ENCODE peak calls at places on chromosomes 2 and 18, in ten cellular contexts. P is endothelial cell, Y is AG08395, C is iPS DF 6.9, U is ELF-1, Q is KG1, D is Kasumi-1, R is nephron progenitor cell, J is Caki2, V is T-helper 1 cell. T is an unnamed sample.

GRCh38 chr2:228987441-228988155 is 283.5 kb downstream of the PID1 start:
- DNase-seq in P (no peak), Y (no peak), C (no peak), U (no peak), Q (no peak), D (no peak), R (no peak), J (no peak), V (no peak), T (no peak)

GRCh38 chr2:181673178-181673577 is 7.1 kb downstream of the NEUROD1 start:
- DNase-seq in P (no peak), Y (no peak), C (no peak), U (no peak), Q (no peak), D (no peak), R (no peak), J (peak), V (no peak), T (no peak)

GRCh38 chr18:12011962-12012549 is 30.7 kb downstream of the IMPA2 start:
- DNase-seq in P (no peak), Y (no peak), C (no peak), U (no peak), Q (no peak), D (no peak), R (no peak), J (peak), V (no peak), T (no peak)

GRCh38 chr2:60070166-60070565 is 483.3 kb downstream of the BCL11A start:
- DNase-seq in P (no peak), Y (no peak), C (no peak), U (no peak), Q (no peak), D (no peak), R (no peak), J (no peak), V (no peak), T (no peak)

GRCh38 chr18:51236225-51236624 is 38.7 kb upstream of the MEX3C start:
- DNase-seq in P (no peak), Y (peak), C (no peak), U (peak), Q (no peak), D (no peak), R (no peak), J (peak), V (no peak), T (peak)

GRCh38 chr2:225429718-225430117 is 30.2 kb downstream of the NYAP2 start:
- DNase-seq in P (no peak), Y (no peak), C (no peak), U (no peak), Q (no peak), D (no peak), R (peak), J (peak), V (no peak), T (no peak)

GRCh38 chr2:234191819-234192407 is 141.4 kb downstream of the SPP2 start:
- DNase-seq in P (no peak), Y (no peak), C (no peak), U (no peak), Q (no peak), D (no peak), R (no peak), J (peak), V (no peak), T (no peak)

GRCh38 chr18:36757081-36757480 is 71.7 kb downstream of the TPGS2 start:
- DNase-seq in P (peak), Y (peak), C (peak), U (peak), Q (no peak), D (peak), R (no peak), J (peak), V (no peak), T (peak)

GRCh38 chr2:23023722-23024121 is 361.3 kb upstream of the KLHL29 start:
- DNase-seq in P (no peak), Y (no peak), C (no peak), U (no peak), Q (no peak), D (no peak), R (no peak), J (no peak), V (no peak), T (no peak)